ENCODE peak calls at places on chromosomes 12 and 14, in five cellular contexts. One of them, this sample, is unnamed.

GRCh38 chr12:106341086-106341879 is 16.3 kb upstream of the POLR3B start:
- DNase-seq in A549: no peak
- DNase-seq in transverse colon: no peak
- DNase-seq in left ventricle myocardium inferior: no peak
- DNase-seq in thoracic aorta: no peak
- DNase-seq in this sample: no peak

GRCh38 chr12:19183121-19183838 is 53.7 kb downstream of the PLEKHA5 start:
- DNase-seq in left ventricle myocardium inferior: no peak
- DNase-seq in A549: peak
- DNase-seq in thoracic aorta: no peak
- DNase-seq in transverse colon: no peak
- DNase-seq in this sample: no peak

GRCh38 chr14:103118019-103118662 is 5.1 kb upstream of the TNFAIP2 start:
- DNase-seq in left ventricle myocardium inferior: peak
- DNase-seq in A549: no peak
- DNase-seq in thoracic aorta: peak
- DNase-seq in transverse colon: peak
- DNase-seq in this sample: no peak

GRCh38 chr14:59630281-59630963 is 53.8 kb upstream of the CCDC175 start:
- DNase-seq in left ventricle myocardium inferior: no peak
- DNase-seq in A549: no peak
- DNase-seq in transverse colon: no peak
- DNase-seq in thoracic aorta: peak
- DNase-seq in this sample: no peak

GRCh38 chr12:120536064-120536791 is 2.1 kb downstream of the RNF10 start:
- DNase-seq in thoracic aorta: no peak
- DNase-seq in transverse colon: peak
- DNase-seq in left ventricle myocardium inferior: no peak
- DNase-seq in A549: no peak
- DNase-seq in this sample: no peak

GRCh38 chr12:2061402-2061801 is 8.6 kb downstream of the CACNA1C start:
- DNase-seq in A549: no peak
- DNase-seq in transverse colon: no peak
- DNase-seq in thoracic aorta: no peak
- DNase-seq in left ventricle myocardium inferior: peak
- DNase-seq in this sample: no peak

GRCh38 chr12:105357162-105357691 is 26.7 kb downstream of the C12orf75 start:
- DNase-seq in left ventricle myocardium inferior: no peak
- DNase-seq in A549: peak
- DNase-seq in transverse colon: no peak
- DNase-seq in thoracic aorta: no peak
- DNase-seq in this sample: no peak

GRCh38 chr12:70177637-70178036 is 65.6 kb upstream of the CNOT2 start:
- DNase-seq in transverse colon: no peak
- DNase-seq in A549: no peak
- DNase-seq in thoracic aorta: no peak
- DNase-seq in left ventricle myocardium inferior: no peak
- DNase-seq in this sample: no peak

GRCh38 chr14:100640481-100641273 is 53.5 kb upstream of the BEGAIN start:
- DNase-seq in transverse colon: peak
- DNase-seq in left ventricle myocardium inferior: no peak
- DNase-seq in thoracic aorta: no peak
- DNase-seq in A549: no peak
- DNase-seq in this sample: peak

GRCh38 chr12:131682511-131682895 is 28.4 kb upstream of the SFSWAP start:
- DNase-seq in thoracic aorta: no peak
- DNase-seq in A549: no peak
- DNase-seq in left ventricle myocardium inferior: no peak
- DNase-seq in transverse colon: no peak
- DNase-seq in this sample: no peak

GRCh38 chr14:102317564-102318248 is 1.8 kb upstream of the ZNF839 start:
- DNase-seq in thoracic aorta: no peak
- DNase-seq in left ventricle myocardium inferior: peak
- DNase-seq in transverse colon: peak
- DNase-seq in A549: peak
- DNase-seq in this sample: no peak

GRCh38 chr12:69430942-69431603 is 39.1 kb upstream of the FRS2 start:
- DNase-seq in A549: no peak
- DNase-seq in left ventricle myocardium inferior: peak
- DNase-seq in transverse colon: no peak
- DNase-seq in thoracic aorta: no peak
- DNase-seq in this sample: no peak

GRCh38 chr12:52362118-52362726 is 5.1 kb downstream of the KRT85 start:
- DNase-seq in thoracic aorta: no peak
- DNase-seq in left ventricle myocardium inferior: no peak
- DNase-seq in transverse colon: no peak
- DNase-seq in A549: peak
- DNase-seq in this sample: no peak

GRCh38 chr14:98623806-98624430 is 648.1 kb downstream of the BCL11B start:
- DNase-seq in thoracic aorta: no peak
- DNase-seq in left ventricle myocardium inferior: no peak
- DNase-seq in transverse colon: no peak
- DNase-seq in A549: no peak
- DNase-seq in this sample: peak

GRCh38 chr12:42893802-42894201 is 304.3 kb upstream of the PRICKLE1 start:
- DNase-seq in transverse colon: no peak
- DNase-seq in left ventricle myocardium inferior: no peak
- DNase-seq in A549: no peak
- DNase-seq in thoracic aorta: no peak
- DNase-seq in this sample: no peak

GRCh38 chr12:32104572-32105355 is 1.9 kb upstream of the BICD1 start:
- DNase-seq in transverse colon: no peak
- DNase-seq in A549: no peak
- DNase-seq in left ventricle myocardium inferior: no peak
- DNase-seq in thoracic aorta: no peak
- DNase-seq in this sample: no peak

GRCh38 chr14:94005324-94005723 is 8.2 kb downstream of the CCDC197 start:
- DNase-seq in left ventricle myocardium inferior: no peak
- DNase-seq in A549: no peak
- DNase-seq in transverse colon: no peak
- DNase-seq in thoracic aorta: no peak
- DNase-seq in this sample: no peak

GRCh38 chr12:124683725-124684124 is 116.3 kb upstream of the NCOR2 start:
- DNase-seq in thoracic aorta: no peak
- DNase-seq in left ventricle myocardium inferior: no peak
- DNase-seq in transverse colon: no peak
- DNase-seq in A549: no peak
- DNase-seq in this sample: no peak

GRCh38 chr12:43285248-43285647 is 266.8 kb downstream of the ADAMTS20 start:
- DNase-seq in transverse colon: no peak
- DNase-seq in A549: no peak
- DNase-seq in left ventricle myocardium inferior: no peak
- DNase-seq in thoracic aorta: no peak
- DNase-seq in this sample: peak

GRCh38 chr12:62317017-62317416 is 56.8 kb downstream of the USP15 start:
- DNase-seq in left ventricle myocardium inferior: no peak
- DNase-seq in transverse colon: no peak
- DNase-seq in A549: no peak
- DNase-seq in thoracic aorta: no peak
- DNase-seq in this sample: no peak

GRCh38 chr12:95637471-95638155 is 86.3 kb upstream of the USP44 start:
- DNase-seq in thoracic aorta: no peak
- DNase-seq in left ventricle myocardium inferior: no peak
- DNase-seq in transverse colon: no peak
- DNase-seq in A549: peak
- DNase-seq in this sample: peak

GRCh38 chr14:58639842-58640484 is 2.2 kb downstream of the DACT1 start:
- DNase-seq in transverse colon: peak
- DNase-seq in A549: peak
- DNase-seq in thoracic aorta: no peak
- DNase-seq in left ventricle myocardium inferior: no peak
- DNase-seq in this sample: peak

GRCh38 chr12:93767524-93767863 is 90.3 kb downstream of the CRADD start:
- DNase-seq in left ventricle myocardium inferior: no peak
- DNase-seq in thoracic aorta: no peak
- DNase-seq in A549: no peak
- DNase-seq in transverse colon: no peak
- DNase-seq in this sample: no peak

GRCh38 chr14:64081174-64081746 is 212.9 kb downstream of the ESR2 start:
- DNase-seq in transverse colon: no peak
- DNase-seq in thoracic aorta: no peak
- DNase-seq in A549: no peak
- DNase-seq in left ventricle myocardium inferior: no peak
- DNase-seq in this sample: no peak

GRCh38 chr14:68910540-68910939 is 68.6 kb downstream of the ACTN1 start:
- DNase-seq in left ventricle myocardium inferior: no peak
- DNase-seq in A549: no peak
- DNase-seq in transverse colon: no peak
- DNase-seq in thoracic aorta: no peak
- DNase-seq in this sample: peak

DNA sequence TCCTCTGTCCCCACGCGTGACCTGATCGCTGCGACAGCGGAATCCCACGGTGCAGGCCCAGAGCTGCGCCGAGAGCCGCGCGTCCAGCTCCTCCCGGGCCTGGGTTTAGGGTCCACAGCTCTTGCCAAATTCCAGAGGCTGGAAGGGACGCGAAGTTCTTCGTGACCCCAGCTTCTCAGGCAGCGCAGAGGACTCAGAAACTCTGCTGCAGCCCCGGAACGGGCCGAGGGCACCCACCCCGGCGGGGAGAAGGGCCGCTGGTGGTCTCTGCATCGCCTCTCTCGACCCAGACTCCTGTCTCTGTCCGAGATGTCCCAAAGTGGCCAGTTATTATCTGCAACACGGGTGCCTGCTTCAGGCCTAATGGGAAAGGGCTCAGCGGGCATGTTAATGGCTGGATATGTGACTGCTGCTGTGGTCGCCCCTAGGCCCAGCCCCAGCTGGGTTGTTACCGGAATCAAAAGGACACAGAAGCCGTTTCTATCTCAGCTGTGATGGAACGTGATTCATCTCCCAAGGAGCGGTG is 236.4 kb downstream of the VRK1 start:
- DNase-seq in thoracic aorta: no peak
- DNase-seq in left ventricle myocardium inferior: no peak
- DNase-seq in A549: no peak
- DNase-seq in transverse colon: no peak
- DNase-seq in this sample: no peak
- H3K4me3 ChIP-seq in thoracic aorta: no peak
- H3K4me3 ChIP-seq in left ventricle myocardium inferior: peak
- H3K4me3 ChIP-seq in A549: no peak
- H3K4me3 ChIP-seq in transverse colon: no peak
- H3K4me3 ChIP-seq in this sample: peak

DNA sequence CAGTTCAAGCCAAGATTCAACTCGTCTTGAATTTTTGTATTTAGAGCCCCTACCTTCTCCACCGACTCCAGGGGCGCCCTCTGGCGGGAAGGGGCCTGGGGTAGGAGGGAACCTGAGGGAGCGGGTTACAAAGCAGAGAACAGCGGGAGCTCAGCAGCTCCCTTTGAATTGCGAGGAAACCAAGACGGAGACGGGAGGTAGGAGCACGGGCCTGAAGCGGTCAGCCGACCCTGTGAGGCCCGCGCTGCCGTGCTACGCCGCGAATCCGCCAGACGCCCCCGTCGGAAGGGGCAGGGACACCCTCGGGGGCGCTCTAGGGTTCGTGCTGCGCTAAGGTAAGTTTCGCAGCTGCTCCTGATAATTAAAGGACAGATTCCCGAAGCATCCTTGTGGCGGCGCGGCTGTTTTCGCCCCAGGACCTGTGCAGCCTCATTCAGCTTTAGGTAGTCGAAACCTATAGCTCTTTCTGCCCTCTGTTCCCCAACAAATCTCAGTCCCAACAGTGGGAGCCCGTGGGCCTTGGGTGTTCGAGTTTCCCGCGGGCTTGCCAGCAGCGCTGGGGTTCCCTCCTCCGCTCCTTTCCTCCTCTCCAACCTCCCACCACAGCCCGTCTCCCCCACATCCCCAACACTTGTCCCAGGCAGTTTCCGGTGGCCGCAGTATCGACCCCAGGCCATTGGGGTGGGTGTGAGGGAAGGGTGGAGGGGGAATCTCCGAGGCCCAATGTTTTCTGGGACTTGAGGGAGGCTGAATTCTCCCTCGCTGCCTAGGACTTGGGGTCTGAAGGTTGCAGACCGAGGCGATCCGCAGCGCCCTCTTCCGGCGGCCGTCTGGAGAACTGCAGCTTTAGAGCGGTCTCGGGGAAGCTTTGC is 5.1 kb upstream of the NKX2-1 start:
- DNase-seq in left ventricle myocardium inferior: no peak
- DNase-seq in transverse colon: peak
- DNase-seq in A549: peak
- DNase-seq in thoracic aorta: no peak
- DNase-seq in this sample: no peak
- TF ChIP-seq CTCF in left ventricle myocardium inferior: peak
- TF ChIP-seq CTCF in transverse colon: no peak
- TF ChIP-seq CTCF in A549: peak
- TF ChIP-seq CTCF in thoracic aorta: peak
- TF ChIP-seq CTCF in this sample: peak

GRCh38 chr14:54564071-54564798 is 2.7 kb upstream of the SAMD4A start:
- DNase-seq in left ventricle myocardium inferior: no peak
- DNase-seq in thoracic aorta: no peak
- DNase-seq in transverse colon: no peak
- DNase-seq in A549: peak
- DNase-seq in this sample: peak
- H3K4me3 ChIP-seq in left ventricle myocardium inferior: peak
- H3K4me3 ChIP-seq in thoracic aorta: peak
- H3K4me3 ChIP-seq in transverse colon: peak
- H3K4me3 ChIP-seq in A549: peak
- H3K4me3 ChIP-seq in this sample: peak

DNA sequence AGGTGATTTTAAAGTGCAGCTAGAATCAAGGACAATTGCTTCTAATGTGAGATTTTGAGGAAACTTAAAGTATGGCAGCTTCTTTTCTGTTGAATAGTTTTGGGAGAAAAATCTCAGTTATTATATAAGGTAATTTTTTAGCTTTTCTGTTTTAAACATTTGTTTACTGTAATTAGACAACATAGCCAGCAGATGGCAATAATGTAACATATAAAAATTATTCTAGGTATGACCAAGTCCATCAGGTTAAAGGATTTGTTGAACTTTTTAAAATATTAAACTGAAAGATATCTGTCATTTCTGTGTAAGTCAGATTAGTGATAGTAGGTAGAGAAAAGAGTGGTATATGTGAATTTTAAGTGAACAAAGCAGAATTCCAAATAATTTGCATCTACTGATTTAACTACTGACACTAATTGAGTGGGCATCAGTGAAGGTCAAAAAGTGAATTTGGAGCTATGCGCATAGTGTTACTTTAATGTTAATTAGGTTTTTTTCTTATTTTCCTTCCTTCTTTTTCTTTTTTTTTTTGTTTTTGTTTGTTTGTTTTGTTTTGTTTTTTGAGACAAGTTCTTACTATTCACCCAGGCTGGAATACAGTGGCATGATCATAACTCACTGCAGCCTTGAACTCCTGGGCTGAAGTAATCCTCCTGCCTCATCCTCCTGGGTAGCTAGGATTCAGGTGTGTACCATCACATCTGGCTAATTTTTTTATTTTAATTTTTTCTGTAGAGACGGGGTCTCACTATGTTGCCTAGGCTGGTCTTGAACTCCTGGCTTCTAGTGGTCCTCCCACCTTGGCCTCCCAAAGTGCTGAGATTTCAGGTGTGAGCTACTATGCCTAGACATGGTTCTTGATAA is 18.6 kb downstream of the PRORP start:
- DNase-seq in left ventricle myocardium inferior: no peak
- DNase-seq in transverse colon: no peak
- DNase-seq in thoracic aorta: no peak
- DNase-seq in A549: no peak
- DNase-seq in this sample: no peak
- TF ChIP-seq CTCF in left ventricle myocardium inferior: peak
- TF ChIP-seq CTCF in transverse colon: peak
- TF ChIP-seq CTCF in thoracic aorta: peak
- TF ChIP-seq CTCF in A549: peak
- TF ChIP-seq CTCF in this sample: no peak

GRCh38 chr12:116435984-116436383 is 123.2 kb upstream of the MAP1LC3B2 start:
- DNase-seq in thoracic aorta: no peak
- DNase-seq in A549: no peak
- DNase-seq in transverse colon: no peak
- DNase-seq in left ventricle myocardium inferior: no peak
- DNase-seq in this sample: no peak
- H3K4me3 ChIP-seq in thoracic aorta: no peak
- H3K4me3 ChIP-seq in A549: no peak
- H3K4me3 ChIP-seq in transverse colon: no peak
- H3K4me3 ChIP-seq in left ventricle myocardium inferior: no peak
- H3K4me3 ChIP-seq in this sample: no peak

This sample was measured in astrocyte of the cerebellum.